ENCODE peak calls at places on chromosomes 2 and 18, in seven cellular contexts. K is CD8-positive, alpha-beta T cell; M is hepatocyte; X is heart left ventricle; T is A549; S is fibroblast of lung; J is AG04450. V is an unnamed sample.

GRCh38 chr2:159817278-159817677 is 19.3 kb upstream of the CD302 start:
- DNase-seq in S (no peak), K (no peak), J (no peak), T (no peak), X (no peak), M (no peak), V (no peak)

GRCh38 chr18:56028514-56028913 is 440.5 kb upstream of the TCF4 start:
- DNase-seq in S (no peak), K (no peak), J (no peak), T (peak), M (peak), X (no peak), V (peak)

GRCh38 chr2:142878061-142878741 is 737 bp downstream of the KYNU start:
- DNase-seq in M (no peak), J (no peak), X (no peak), S (no peak), T (no peak), K (no peak), V (no peak)

GRCh38 chr2:40225670-40226069 is 226.2 kb downstream of the SLC8A1 start:
- DNase-seq in X (no peak), T (no peak), S (no peak), J (no peak), M (no peak), K (no peak), V (no peak)

GRCh38 chr2:240620149-240620731 is 5.0 kb upstream of the GPR35 start:
- DNase-seq in X (peak), T (no peak), M (no peak), S (no peak), K (no peak), J (no peak), V (no peak)

GRCh38 chr2:103176289-103176915 is 414.6 kb downstream of the TMEM182 start:
- DNase-seq in M (no peak), X (no peak), K (no peak), J (no peak), S (no peak), T (no peak), V (no peak)

GRCh38 chr18:13791181-13791580 is 32.8 kb upstream of the MC5R start:
- DNase-seq in M (no peak), T (no peak), X (no peak), J (no peak), K (no peak), S (peak), V (no peak)

GRCh38 chr2:18009891-18010290 is 131.4 kb downstream of the KCNS3 start:
- DNase-seq in M (no peak), X (no peak), J (no peak), S (no peak), T (no peak), K (no peak), V (no peak)

GRCh38 chr2:156476516-156477206 is 40.5 kb downstream of the GPD2 start:
- DNase-seq in J (peak), K (no peak), X (no peak), T (no peak), S (peak), M (no peak), V (peak)

GRCh38 chr2:183283176-183283575 is 158.9 kb downstream of the NUP35 start:
- DNase-seq in M (no peak), K (no peak), S (no peak), T (no peak), J (no peak), X (no peak), V (no peak)

GRCh38 chr2:203683932-203684556 is 22.4 kb upstream of the CD28 start:
- DNase-seq in S (peak), K (no peak), M (peak), J (peak), X (peak), T (peak), V (peak)

GRCh38 chr18:40402052-40402451 is 1553.0 kb upstream of the PIK3C3 start:
- DNase-seq in S (no peak), T (no peak), K (no peak), X (no peak), M (no peak), J (no peak), V (no peak)

GRCh38 chr2:96683972-96684820 is 41.6 kb downstream of the FER1L5 start:
- DNase-seq in S (no peak), X (no peak), J (no peak), K (no peak), M (peak), T (no peak), V (no peak)

GRCh38 chr2:237299897-237300296 is 114.1 kb downstream of the COL6A3 start:
- DNase-seq in X (no peak), J (peak), M (no peak), K (no peak), T (no peak), S (peak), V (peak)

GRCh38 chr2:61356958-61357350 is 113.9 kb downstream of the USP34 start:
- DNase-seq in M (no peak), J (no peak), X (no peak), T (no peak), S (peak), K (no peak), V (peak)

GRCh38 chr2:191195021-191195420 is 44.2 kb upstream of the STAT4 start:
- DNase-seq in X (no peak), J (no peak), K (no peak), M (no peak), T (no peak), S (no peak), V (no peak)

GRCh38 chr2:33134764-33135560 is 188.2 kb downstream of the LTBP1 start:
- DNase-seq in X (peak), T (no peak), S (no peak), M (no peak), K (no peak), J (no peak), V (peak)
- H3K4me3 ChIP-seq in X (peak), T (no peak), S (peak), M (no peak), K (no peak), J (peak), V (peak)

GRCh38 chr18:38534073-38534472 is 968.5 kb upstream of the CELF4 start:
- DNase-seq in S (no peak), M (no peak), X (no peak), K (no peak), T (no peak), J (no peak), V (no peak)

GRCh38 chr18:38545071-38545470 is 979.5 kb upstream of the CELF4 start:
- DNase-seq in X (no peak), S (peak), J (no peak), T (no peak), M (peak), K (no peak), V (no peak)

GRCh38 chr18:38539871-38540270 is 974.3 kb upstream of the CELF4 start:
- DNase-seq in M (no peak), J (no peak), X (no peak), S (no peak), T (no peak), K (no peak), V (no peak)

DNA sequence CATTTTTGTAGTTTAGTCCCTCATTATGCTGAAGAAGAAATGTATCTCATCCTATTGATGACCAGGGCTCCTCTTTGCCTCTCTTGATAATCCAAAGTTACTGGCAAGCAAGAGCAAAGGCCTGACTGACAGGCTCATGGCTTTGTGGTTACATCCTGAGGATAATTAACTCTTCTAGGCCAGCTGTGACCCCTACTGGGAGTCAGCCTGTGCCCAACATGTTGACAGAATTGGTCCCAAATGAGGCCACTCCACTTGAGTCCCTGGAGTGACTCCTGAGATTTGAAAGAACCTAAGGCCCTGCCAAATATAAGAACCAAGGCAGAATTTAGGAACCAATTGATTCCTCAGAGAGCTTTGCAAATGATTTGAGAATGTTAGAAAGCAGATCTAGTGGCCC is 973.8 kb upstream of the CELF4 start:
- DNase-seq in T (no peak), S (no peak), J (no peak), M (no peak), X (no peak), K (no peak), V (no peak)
- TF ChIP-seq CTCF in T (no peak), S (no peak), J (no peak), M (no peak), X (no peak), K (no peak), V (no peak)

DNA sequence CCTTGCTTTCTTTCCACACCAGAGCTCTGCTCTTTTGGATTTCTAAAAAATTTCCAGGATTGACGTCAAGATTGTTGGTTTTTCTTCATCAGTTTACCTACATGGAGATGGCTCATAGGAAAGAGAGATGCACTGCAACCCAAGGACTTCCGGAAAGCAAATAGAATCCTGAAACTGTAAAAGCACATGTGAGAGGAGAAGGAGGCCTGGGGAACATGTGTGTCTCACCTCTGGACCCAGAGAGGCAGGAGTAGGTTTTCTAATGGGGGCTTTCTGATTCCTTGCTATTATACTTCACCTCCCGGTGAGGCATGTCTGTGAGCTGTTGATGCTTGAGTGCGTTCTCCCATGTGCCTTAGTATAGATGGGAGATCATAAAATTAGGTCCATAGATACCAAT is 362.8 kb downstream of the DCDC2C start:
- DNase-seq in K (no peak), X (no peak), S (no peak), M (no peak), T (no peak), J (no peak), V (no peak)
- H3K4me3 ChIP-seq in K (no peak), X (no peak), S (no peak), M (no peak), T (no peak), J (no peak), V (no peak)

GRCh38 chr2:126995652-126996377 is 97.1 kb downstream of the TEX51 start:
- DNase-seq in S (no peak), M (no peak), J (no peak), K (no peak), T (no peak), X (no peak), V (no peak)
- TF ChIP-seq CTCF in S (no peak), M (no peak), J (no peak), K (no peak), T (no peak), X (no peak), V (no peak)

GRCh38 chr2:54628418-54628817 is 95.0 kb upstream of the EML6 start:
- DNase-seq in T (no peak), S (no peak), K (no peak), M (no peak), X (no peak), J (no peak), V (no peak)

GRCh38 chr2:54627973-54628372 is 95.5 kb upstream of the EML6 start:
- DNase-seq in X (no peak), S (no peak), J (no peak), M (no peak), K (no peak), T (no peak), V (no peak)

GRCh38 chr2:54628957-54629356 is 94.5 kb upstream of the EML6 start:
- DNase-seq in M (no peak), X (no peak), T (no peak), K (no peak), S (no peak), J (no peak), V (no peak)

GRCh38 chr2:54626131-54626530 is 97.3 kb upstream of the EML6 start:
- DNase-seq in S (no peak), T (no peak), J (no peak), M (no peak), K (no peak), X (no peak), V (no peak)

GRCh38 chr2:54626884-54627283 is 96.6 kb upstream of the EML6 start:
- DNase-seq in M (no peak), X (no peak), S (no peak), K (no peak), J (no peak), T (no peak), V (no peak)
- H3K4me3 ChIP-seq in M (no peak), X (no peak), S (no peak), K (no peak), J (no peak), T (no peak), V (no peak)

GRCh38 chr2:27306136-27306535 is 2.1 kb downstream of the UCN start:
- DNase-seq in T (no peak), M (no peak), K (no peak), X (no peak), J (no peak), S (no peak), V (no peak)
- TF ChIP-seq CTCF in T (no peak), M (no peak), K (no peak), X (no peak), J (no peak), S (no peak), V (no peak)

DNA sequence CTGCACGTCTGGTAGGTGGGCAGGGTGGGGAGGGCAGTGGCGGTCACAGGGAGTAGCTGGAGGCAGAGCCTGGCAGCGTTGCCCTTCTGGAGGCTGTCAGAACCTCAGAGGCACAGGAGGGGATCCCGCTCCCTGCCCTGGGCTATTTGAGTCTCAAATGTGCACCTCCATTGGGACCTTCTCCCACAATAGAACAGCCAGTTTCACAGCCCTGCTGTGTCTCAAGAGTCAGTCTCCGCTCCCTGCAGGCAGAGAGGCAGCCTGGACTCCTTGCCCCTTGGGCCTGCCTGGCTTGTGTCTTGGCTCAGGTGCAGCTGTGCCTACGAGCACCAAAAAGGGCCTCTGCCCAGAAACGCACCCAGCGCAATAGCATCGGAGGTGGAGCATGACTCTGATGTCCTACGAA is 57.4 kb downstream of the FAM168B start:
- DNase-seq in S (no peak), X (no peak), T (no peak), K (no peak), J (no peak), M (no peak), V (no peak)
- H3K4me3 ChIP-seq in S (no peak), X (no peak), T (no peak), K (no peak), J (no peak), M (peak), V (peak)

DNA sequence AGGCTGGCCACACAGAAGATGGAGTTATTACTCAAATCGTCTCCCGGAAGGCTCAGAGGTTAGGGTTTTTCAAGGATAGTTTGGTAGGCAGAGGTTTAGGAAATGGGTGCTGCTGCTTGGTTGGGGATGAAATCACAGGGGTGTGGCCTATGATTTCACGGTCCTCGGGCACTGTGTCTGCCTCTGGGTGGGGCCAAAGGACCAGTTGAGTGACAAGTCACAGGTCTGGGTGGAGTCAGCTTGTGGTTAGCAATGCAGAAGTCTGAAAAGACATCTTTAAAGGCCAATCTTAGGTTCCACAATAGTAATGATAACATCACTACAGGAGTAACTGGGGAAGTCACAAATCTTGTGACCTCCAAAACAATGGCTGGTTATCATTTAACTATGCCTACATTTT is 387.8 kb downstream of the ZNF521 start:
- DNase-seq in S (peak), T (no peak), M (no peak), X (no peak), K (no peak), J (no peak), V (no peak)
- TF ChIP-seq CTCF in S (no peak), T (no peak), M (no peak), X (no peak), K (no peak), J (no peak), V (no peak)

DNA sequence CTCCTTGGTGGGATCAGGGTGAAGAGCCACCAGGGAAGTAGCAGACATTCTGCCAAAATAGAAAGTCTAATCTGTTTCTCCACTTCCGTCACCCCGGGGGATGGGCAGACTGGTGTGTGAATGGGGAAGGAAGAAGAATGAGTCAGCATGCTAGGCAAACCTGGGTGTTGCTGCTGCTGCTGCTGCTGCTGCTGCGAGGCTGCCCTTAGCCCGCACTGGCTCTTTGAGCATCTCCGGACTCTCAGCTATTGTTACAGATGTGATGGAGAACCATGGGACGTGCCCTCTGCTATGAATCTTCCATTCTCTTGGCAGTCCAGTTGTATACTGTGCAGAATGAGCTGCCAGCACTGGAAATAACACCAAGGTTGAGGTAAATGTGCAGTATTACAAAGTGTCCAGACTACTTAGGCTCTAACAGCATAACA is 158.6 kb downstream of the SETBP1 start:
- DNase-seq in X (peak), M (peak), J (no peak), K (peak), T (peak), S (peak), V (peak)
- H3K4me3 ChIP-seq in X (no peak), M (no peak), J (no peak), K (no peak), T (no peak), S (no peak), V (no peak)

DNA sequence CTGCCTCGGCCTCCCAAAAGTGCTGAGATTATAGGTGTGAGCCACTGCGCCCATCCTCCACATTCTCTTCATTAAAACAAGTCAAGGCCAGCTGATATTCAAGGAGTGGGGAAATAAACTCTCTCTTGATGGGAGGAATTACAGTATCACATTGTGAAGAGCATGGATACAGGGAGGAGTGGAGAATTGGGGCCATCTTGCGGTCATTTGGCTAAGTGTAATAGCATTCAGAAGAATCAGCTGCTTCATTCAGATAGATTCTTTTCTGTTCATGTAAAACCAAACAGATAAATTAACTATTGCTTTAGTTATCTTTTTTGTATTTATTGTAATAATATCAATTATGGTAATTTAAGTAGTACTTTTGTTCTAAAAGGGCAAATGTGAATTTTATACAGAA is 156.3 kb downstream of the UBR3 start:
- DNase-seq in S (no peak), J (no peak), M (no peak), K (no peak), X (no peak), T (no peak), V (peak)
- TF ChIP-seq CTCF in S (no peak), J (peak), M (no peak), K (no peak), X (no peak), T (no peak), V (peak)

V was measured in AG10803.